ENCODE peak calls at places on chromosomes 12 and 14, in eight cellular contexts. F, E, O, H, G, S, D and W are unnamed samples.

GRCh38 chr12:74111688-74112360 is 425.8 kb upstream of the ATXN7L3B start:
- DNase-seq in F (peak; percentile 10), E (no peak), O (peak; percentile 4), H (no peak), G (peak; percentile 48), S (peak; percentile 8), D (no peak), W (no peak)

GRCh38 chr12:76586764-76587395 is 27.3 kb upstream of the OSBPL8 start:
- DNase-seq in F (peak; percentile 7), E (peak; percentile 62), O (no peak), H (peak; percentile 1), G (no peak), S (peak; percentile 11), D (no peak), W (peak; percentile 11)

GRCh38 chr12:57131896-57132744 is 3.8 kb downstream of the LRP1 start:
- DNase-seq in F (no peak), E (no peak), O (no peak), H (no peak), G (no peak), S (no peak), D (no peak), W (peak; percentile 31)

GRCh38 chr12:113066806-113067400 is 10.4 kb downstream of the DTX1 start:
- DNase-seq in F (no peak), E (no peak), O (peak; percentile 53), H (no peak), G (no peak), S (no peak), D (no peak), W (no peak)

GRCh38 chr12:104565606-104566243 is 109.0 kb downstream of the CHST11 start:
- DNase-seq in F (no peak), E (peak; percentile 46), O (no peak), H (no peak), G (no peak), S (no peak), D (no peak), W (no peak)

GRCh38 chr12:100995201-100995600 is 200.6 kb downstream of the ANO4 start:
- DNase-seq in F (no peak), E (peak; percentile 54), O (no peak), H (no peak), G (no peak), S (no peak), D (no peak), W (no peak)

GRCh38 chr12:106248177-106248848 is 493 bp upstream of the CKAP4 start:
- DNase-seq in F (peak; percentile 17), E (peak; percentile 84), O (peak; percentile 33), H (no peak), G (no peak), S (no peak), D (peak; percentile 63), W (peak; percentile 60)

GRCh38 chr14:90040411-90040810 is 21.4 kb upstream of the KCNK13 start:
- DNase-seq in F (no peak), E (no peak), O (no peak), H (no peak), G (no peak), S (no peak), D (no peak), W (no peak)

GRCh38 chr14:38948576-38948975 is 154.5 kb downstream of the SEC23A start:
- DNase-seq in F (no peak), E (no peak), O (peak; percentile 33), H (no peak), G (peak; percentile 25), S (no peak), D (no peak), W (no peak)